ENCODE peak calls at places on chromosome 20, in four cellular contexts. One of them, this sample, is unnamed.

GRCh38 chr20:49167811-49168507 is 20.2 kb downstream of the STAU1 start:
- DNase-seq in mesendoderm: no peak
- DNase-seq in IMR-90: peak; percentile 31
- DNase-seq in H9: no peak
- DNase-seq in this sample: no peak

GRCh38 chr20:7980332-7981046 is 39.1 kb downstream of the TMX4 start:
- DNase-seq in mesendoderm: peak; percentile 51
- DNase-seq in IMR-90: peak; percentile 64
- DNase-seq in H9: peak; percentile 34
- DNase-seq in this sample: peak; percentile 8

GRCh38 chr20:44745560-44746366 is at the start of gene KCNK15:
- DNase-seq in mesendoderm: peak; percentile 41
- DNase-seq in IMR-90: peak; percentile 17
- DNase-seq in H9: no peak
- DNase-seq in this sample: no peak

GRCh38 chr20:59183751-59184150 is 20.1 kb downstream of the ZNF831 start:
- DNase-seq in mesendoderm: no peak
- DNase-seq in IMR-90: no peak
- DNase-seq in H9: no peak
- DNase-seq in this sample: no peak

GRCh38 chr20:11807070-11807741 is 110.5 kb upstream of the BTBD3 start:
- DNase-seq in mesendoderm: no peak
- DNase-seq in IMR-90: peak; percentile 93
- DNase-seq in H9: no peak
- DNase-seq in this sample: no peak

GRCh38 chr20:59004763-59005522 is 2.1 kb downstream of the CTSZ start:
- DNase-seq in mesendoderm: no peak
- DNase-seq in IMR-90: no peak
- DNase-seq in H9: no peak
- DNase-seq in this sample: no peak

GRCh38 chr20:53159144-53159543 is 187.0 kb downstream of the TSHZ2 start:
- DNase-seq in mesendoderm: no peak
- DNase-seq in IMR-90: no peak
- DNase-seq in H9: no peak
- DNase-seq in this sample: no peak

GRCh38 chr20:41179961-41180360 is 42.6 kb downstream of the PLCG1 start:
- DNase-seq in mesendoderm: no peak
- DNase-seq in IMR-90: no peak
- DNase-seq in H9: peak; percentile 28
- DNase-seq in this sample: no peak

GRCh38 chr20:22623211-22623610 is 38.8 kb upstream of the FOXA2 start:
- DNase-seq in mesendoderm: peak; percentile 60
- DNase-seq in IMR-90: peak; percentile 0
- DNase-seq in H9: no peak
- DNase-seq in this sample: no peak

GRCh38 chr20:61454053-61454452 is 202.0 kb downstream of the CDH4 start:
- DNase-seq in mesendoderm: no peak
- DNase-seq in IMR-90: peak; percentile 25
- DNase-seq in H9: no peak
- DNase-seq in this sample: no peak

GRCh38 chr20:23146857-23147256 is 60.7 kb upstream of the CD93 start:
- DNase-seq in mesendoderm: no peak
- DNase-seq in IMR-90: no peak
- DNase-seq in H9: no peak
- DNase-seq in this sample: no peak

GRCh38 chr20:7585126-7585679 is 355.1 kb downstream of the HAO1 start:
- DNase-seq in mesendoderm: no peak
- DNase-seq in IMR-90: no peak
- DNase-seq in H9: no peak
- DNase-seq in this sample: no peak

GRCh38 chr20:15673206-15673605 is 900.0 kb downstream of the KIF16B start:
- DNase-seq in mesendoderm: no peak
- DNase-seq in IMR-90: peak; percentile 86
- DNase-seq in H9: no peak
- DNase-seq in this sample: no peak

GRCh38 chr20:48385527-48385926 is 442.3 kb downstream of the PREX1 start:
- DNase-seq in mesendoderm: no peak
- DNase-seq in IMR-90: no peak
- DNase-seq in H9: no peak
- DNase-seq in this sample: no peak

GRCh38 chr20:2984956-2985661 is 58.3 kb upstream of the GNRH2 start:
- DNase-seq in mesendoderm: no peak
- DNase-seq in IMR-90: peak; percentile 80
- DNase-seq in H9: no peak
- DNase-seq in this sample: no peak

GRCh38 chr20:663315-664090 is 10.5 kb upstream of the SRXN1 start:
- DNase-seq in mesendoderm: peak; percentile 64
- DNase-seq in IMR-90: peak; percentile 20
- DNase-seq in H9: peak; percentile 77
- DNase-seq in this sample: no peak

GRCh38 chr20:664576-664975 is 11.0 kb downstream of the SCRT2 start:
- DNase-seq in mesendoderm: no peak
- DNase-seq in IMR-90: no peak
- DNase-seq in H9: no peak
- DNase-seq in this sample: no peak

GRCh38 chr20:664151-664550 is 11.2 kb upstream of the SRXN1 start:
- DNase-seq in mesendoderm: no peak
- DNase-seq in IMR-90: no peak
- DNase-seq in H9: no peak
- DNase-seq in this sample: no peak

GRCh38 chr20:661474-662288 is 8.7 kb upstream of the SRXN1 start:
- DNase-seq in mesendoderm: no peak
- DNase-seq in IMR-90: no peak
- DNase-seq in H9: peak; percentile 63
- DNase-seq in this sample: no peak

DNA sequence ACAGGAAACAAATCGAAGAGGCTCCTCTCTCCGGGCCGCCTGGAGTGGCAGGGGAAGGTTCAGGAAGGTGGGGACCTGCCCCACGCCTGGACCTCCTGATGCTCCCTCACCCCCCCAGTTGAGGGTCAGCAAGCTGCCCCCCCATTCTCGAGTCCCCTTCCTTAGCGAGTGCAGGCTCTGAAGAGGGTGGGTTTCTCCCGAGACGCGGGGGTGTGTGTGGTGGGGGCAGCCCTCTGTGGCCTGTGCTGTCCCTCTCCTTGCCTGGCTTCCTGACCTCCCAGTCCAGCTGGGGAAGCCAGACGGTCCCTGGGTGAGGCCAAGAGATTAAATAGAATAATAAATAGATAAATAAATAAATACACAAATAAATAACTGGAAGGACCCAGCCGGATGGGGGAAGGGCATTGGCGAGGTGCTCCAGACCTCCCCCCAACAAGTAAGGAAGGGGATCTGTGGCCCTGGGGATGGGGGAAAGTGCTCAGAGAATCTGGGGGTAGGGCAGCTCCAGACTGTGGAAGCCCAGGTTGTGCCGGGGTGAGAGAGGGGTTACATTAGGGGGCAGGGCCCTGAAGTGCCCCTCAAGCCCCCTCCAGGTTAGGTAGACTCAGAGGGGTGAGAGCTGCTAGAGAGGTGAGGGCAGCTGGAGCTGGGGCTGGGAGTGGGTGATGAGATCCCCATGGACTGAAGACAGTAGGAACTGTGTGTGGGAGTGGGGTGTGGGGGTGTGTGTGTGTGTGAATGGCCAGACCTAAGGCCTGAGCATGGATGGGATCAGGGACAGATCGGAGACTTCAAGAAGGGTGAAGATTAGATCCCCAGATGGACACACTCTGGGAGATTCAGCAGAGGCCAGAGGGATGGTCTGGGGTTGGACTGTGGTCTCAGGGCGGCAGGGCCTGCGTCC is 9.5 kb upstream of the SRXN1 start:
- DNase-seq in mesendoderm: no peak
- DNase-seq in IMR-90: no peak
- DNase-seq in H9: no peak
- DNase-seq in this sample: no peak
- H2BK15ac ChIP-seq in mesendoderm: no peak overlapping the region
- H2BK15ac ChIP-seq in IMR-90: no peak overlapping the region
- H2BK15ac ChIP-seq in H9: no peak overlapping the region
- H2BK15ac ChIP-seq in this sample: peak overlapping the region; percentile 65

GRCh38 chr20:32565735-32566032 is 19.4 kb downstream of the NOL4L start:
- DNase-seq in mesendoderm: no peak
- DNase-seq in IMR-90: no peak
- DNase-seq in H9: no peak
- DNase-seq in this sample: no peak

GRCh38 chr20:32566379-32567374 is 18.5 kb downstream of the NOL4L start:
- DNase-seq in mesendoderm: no peak
- DNase-seq in IMR-90: no peak
- DNase-seq in H9: no peak
- DNase-seq in this sample: no peak

GRCh38 chr20:32569380-32570305 is 15.5 kb downstream of the NOL4L start:
- DNase-seq in mesendoderm: no peak
- DNase-seq in IMR-90: no peak
- DNase-seq in H9: no peak
- DNase-seq in this sample: no peak

GRCh38 chr20:32569018-32569379 is 16.1 kb downstream of the NOL4L start:
- DNase-seq in mesendoderm: no peak
- DNase-seq in IMR-90: no peak
- DNase-seq in H9: no peak
- DNase-seq in this sample: no peak

GRCh38 chr20:32567384-32568178 is 17.6 kb downstream of the NOL4L start:
- DNase-seq in mesendoderm: no peak
- DNase-seq in IMR-90: no peak
- DNase-seq in H9: no peak
- DNase-seq in this sample: no peak
- H3K23ac ChIP-seq in mesendoderm: no peak overlapping the region
- H3K23ac ChIP-seq in IMR-90: no peak overlapping the region
- H3K23ac ChIP-seq in H9: no peak overlapping the region
- H3K23ac ChIP-seq in this sample: peak overlapping the region; percentile 30

GRCh38 chr20:42392417-42392816 is 774.2 kb upstream of the CHD6 start:
- DNase-seq in mesendoderm: no peak
- DNase-seq in IMR-90: no peak
- DNase-seq in H9: no peak
- DNase-seq in this sample: no peak
- H2BK15ac ChIP-seq in mesendoderm: no peak overlapping the region
- H2BK15ac ChIP-seq in IMR-90: no peak overlapping the region
- H2BK15ac ChIP-seq in H9: no peak overlapping the region
- H2BK15ac ChIP-seq in this sample: no peak overlapping the region

GRCh38 chr20:63741354-63741675 is 1.7 kb downstream of the SLC2A4RG start:
- DNase-seq in mesendoderm: no peak
- DNase-seq in IMR-90: no peak
- DNase-seq in H9: no peak
- DNase-seq in this sample: no peak

GRCh38 chr20:63740070-63740500 is 509 bp downstream of the SLC2A4RG start:
- DNase-seq in mesendoderm: peak; percentile 44
- DNase-seq in IMR-90: peak; percentile 7
- DNase-seq in H9: peak; percentile 32
- DNase-seq in this sample: peak; percentile 59

GRCh38 chr20:63739129-63740069 is at the start of gene SLC2A4RG:
- DNase-seq in mesendoderm: peak; percentile 77
- DNase-seq in IMR-90: peak; percentile 62
- DNase-seq in H9: peak; percentile 68
- DNase-seq in this sample: peak; percentile 79

GRCh38 chr20:63741676-63742380 is 2.3 kb downstream of the SLC2A4RG start:
- DNase-seq in mesendoderm: no peak
- DNase-seq in IMR-90: no peak
- DNase-seq in H9: no peak
- DNase-seq in this sample: no peak

DNA sequence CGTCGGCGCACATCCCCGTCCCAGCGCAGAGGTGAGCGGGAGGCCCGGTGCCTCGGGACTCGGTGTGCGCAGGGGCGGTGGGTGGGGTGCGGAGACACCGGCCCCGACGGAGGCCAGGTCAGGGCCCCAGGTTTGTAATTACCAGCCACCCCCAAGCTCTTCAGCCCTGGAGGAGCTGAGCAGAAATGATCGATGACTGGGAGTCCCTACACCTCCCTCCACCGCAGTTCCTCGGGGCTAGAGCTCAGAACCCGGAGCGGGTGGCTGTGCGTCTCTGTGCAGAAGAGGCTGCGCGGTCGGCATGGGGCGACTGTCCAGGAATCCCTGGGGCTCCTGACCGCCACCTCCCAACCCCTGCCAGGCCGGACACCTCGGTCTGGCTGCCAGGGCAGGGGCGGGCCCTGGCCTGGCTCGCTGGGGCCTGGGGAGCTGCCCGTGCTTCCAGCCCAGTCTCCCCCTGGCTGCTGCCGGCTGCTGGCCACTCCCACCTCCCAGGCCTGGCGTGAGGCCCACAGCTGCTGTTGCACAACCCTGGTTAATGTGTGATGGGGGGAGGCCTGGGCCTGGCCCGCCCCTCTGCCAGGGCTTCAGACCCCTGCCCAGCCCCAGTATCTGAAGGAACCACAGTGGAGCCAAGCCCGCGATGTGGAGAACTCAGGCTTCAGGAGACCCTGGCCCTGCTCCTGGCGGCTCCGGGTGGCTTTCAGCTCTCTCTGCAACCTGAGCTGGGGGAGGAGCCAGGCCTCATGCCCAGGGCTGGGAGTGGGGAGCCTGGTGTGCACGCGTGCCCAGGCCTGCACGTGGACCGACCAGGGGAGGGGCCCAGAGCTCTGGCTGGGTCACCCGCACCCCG is 1.2 kb downstream of the SLC2A4RG start:
- DNase-seq in mesendoderm: peak; percentile 88
- DNase-seq in IMR-90: peak; percentile 86
- DNase-seq in H9: peak; percentile 83
- DNase-seq in this sample: peak; percentile 75
- H3K23ac ChIP-seq in mesendoderm: peak overlapping the region; percentile 45
- H3K23ac ChIP-seq in IMR-90: peak overlapping the region; percentile 94
- H3K23ac ChIP-seq in H9: no peak overlapping the region
- H3K23ac ChIP-seq in this sample: peak overlapping the region; percentile 85

GRCh38 chr20:37234254-37234581 is 27.4 kb downstream of the GHRH start:
- DNase-seq in mesendoderm: no peak
- DNase-seq in IMR-90: no peak
- DNase-seq in H9: no peak
- DNase-seq in this sample: no peak

GRCh38 chr20:37229300-37229699 is 32.3 kb downstream of the GHRH start:
- DNase-seq in mesendoderm: no peak
- DNase-seq in IMR-90: no peak
- DNase-seq in H9: peak; percentile 77
- DNase-seq in this sample: no peak

GRCh38 chr20:37230200-37230599 is 31.4 kb downstream of the GHRH start:
- DNase-seq in mesendoderm: no peak
- DNase-seq in IMR-90: no peak
- DNase-seq in H9: no peak
- DNase-seq in this sample: no peak

GRCh38 chr20:37233471-37234253 is 28.0 kb downstream of the GHRH start:
- DNase-seq in mesendoderm: no peak
- DNase-seq in IMR-90: no peak
- DNase-seq in H9: no peak
- DNase-seq in this sample: no peak

DNA sequence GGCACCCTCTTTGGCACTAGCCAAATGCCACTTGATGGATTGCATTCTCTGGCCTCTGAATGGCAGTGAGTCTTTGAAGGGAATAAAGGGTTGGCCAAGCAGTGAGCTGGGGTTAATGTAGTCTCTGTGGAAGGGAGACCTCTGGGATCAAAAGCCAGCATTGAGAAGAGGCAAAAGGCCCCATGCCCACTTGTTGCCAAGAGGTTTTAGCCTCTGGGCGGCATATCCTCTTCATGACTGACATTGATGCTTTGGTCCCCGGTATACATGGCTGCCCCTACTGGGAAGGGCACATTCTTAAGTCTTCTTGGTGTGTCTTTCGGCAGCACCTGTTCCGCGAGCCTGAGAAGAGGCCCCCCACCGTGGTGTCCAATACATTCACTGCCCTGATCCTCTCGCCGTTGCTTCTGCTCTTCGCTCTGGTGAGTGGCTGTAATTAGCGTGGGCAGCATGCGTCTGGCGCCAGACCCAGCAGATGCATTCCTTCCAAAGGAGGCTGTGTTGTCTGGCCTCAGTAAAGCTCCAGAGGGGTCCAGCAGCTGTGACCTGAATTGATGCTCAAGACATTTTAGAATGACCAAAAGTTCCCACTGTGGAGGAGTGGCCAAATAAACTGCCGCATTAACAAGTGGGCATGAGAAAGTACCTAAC is 29.5 kb downstream of the GHRH start:
- DNase-seq in mesendoderm: no peak
- DNase-seq in IMR-90: no peak
- DNase-seq in H9: no peak
- DNase-seq in this sample: no peak
- H2BK15ac ChIP-seq in mesendoderm: no peak overlapping the region
- H2BK15ac ChIP-seq in IMR-90: no peak overlapping the region
- H2BK15ac ChIP-seq in H9: no peak overlapping the region
- H2BK15ac ChIP-seq in this sample: no peak overlapping the region